ENCODE peak calls at places on chromosomes 12 and 14, in four cellular contexts. P is natural killer cell, Q is Caco-2, Z is fibroblast of pulmonary artery. M is an unnamed sample.
A peak's percentile ranks its signal among the peaks of the same experiment; 100 is the strongest.

GRCh38 chr12:6167327-6168280 is 32.6 kb upstream of the CD9 start:
- DNase-seq in P (peak; percentile 60), Q (no peak), Z (peak; percentile 98), M (no peak)

GRCh38 chr12:107329569-107330324 is 236.4 kb upstream of the CRY1 start:
- DNase-seq in P (no peak), Q (no peak), Z (peak; percentile 66), M (no peak)

GRCh38 chr12:130286741-130287140 is 50.9 kb upstream of the PIWIL1 start:
- DNase-seq in P (no peak), Q (no peak), Z (no peak), M (no peak)

GRCh38 chr14:68476212-68476964 is 316.5 kb downstream of the ZFP36L1 start:
- DNase-seq in P (no peak), Q (no peak), Z (peak; percentile 95), M (no peak)

GRCh38 chr12:107929436-107929835 is 154.9 kb downstream of the ASCL4 start:
- DNase-seq in P (no peak), Q (peak; percentile 35), Z (peak; percentile 22), M (no peak)

GRCh38 chr12:80218925-80219714 is 119.8 kb downstream of the OTOGL start:
- DNase-seq in P (no peak), Q (peak; percentile 63), Z (no peak), M (no peak)

GRCh38 chr14:51396222-51396815 is 156.3 kb downstream of the TMX1 start:
- DNase-seq in P (no peak), Q (no peak), Z (peak; percentile 94), M (no peak)

GRCh38 chr12:99234702-99235101 is 412.9 kb upstream of the GARIN6 start:
- DNase-seq in P (no peak), Q (no peak), Z (no peak), M (no peak)

GRCh38 chr12:109734219-109735000 is 20.8 kb downstream of the FAM222A start:
- DNase-seq in P (no peak), Q (no peak), Z (peak; percentile 45), M (peak; percentile 68)

DNA sequence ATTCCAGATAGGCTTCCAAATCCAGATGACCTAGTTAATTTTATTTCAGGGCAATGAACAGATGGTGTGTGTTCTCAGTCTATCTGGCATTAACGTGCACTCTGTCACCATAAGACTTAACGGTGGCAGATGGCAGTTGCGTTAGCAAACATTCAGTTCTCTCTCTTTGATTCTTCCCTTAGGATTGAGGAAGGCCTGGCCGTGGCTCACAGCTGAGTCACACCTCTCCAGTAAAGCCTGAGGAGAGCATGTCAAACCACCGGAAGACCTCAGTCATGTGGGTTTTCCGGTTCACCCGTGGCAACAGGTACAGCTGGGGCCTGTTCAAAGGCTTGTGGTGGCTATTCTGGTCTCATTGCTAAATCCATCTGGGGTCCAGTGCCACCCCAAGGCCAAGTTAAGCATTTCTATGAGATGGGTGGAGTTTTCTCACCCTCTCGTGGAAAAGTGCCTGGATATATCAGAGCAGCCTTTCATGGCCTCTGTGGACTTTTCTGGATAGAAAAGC is 545.1 kb upstream of the ATP2B1 start:
- DNase-seq in P (peak; percentile 22), Q (peak; percentile 6), Z (peak; percentile 91), M (no peak)
- TF ChIP-seq CTCF in P (no peak), Q (no peak), Z (peak; percentile 33), M (no peak)

DNA sequence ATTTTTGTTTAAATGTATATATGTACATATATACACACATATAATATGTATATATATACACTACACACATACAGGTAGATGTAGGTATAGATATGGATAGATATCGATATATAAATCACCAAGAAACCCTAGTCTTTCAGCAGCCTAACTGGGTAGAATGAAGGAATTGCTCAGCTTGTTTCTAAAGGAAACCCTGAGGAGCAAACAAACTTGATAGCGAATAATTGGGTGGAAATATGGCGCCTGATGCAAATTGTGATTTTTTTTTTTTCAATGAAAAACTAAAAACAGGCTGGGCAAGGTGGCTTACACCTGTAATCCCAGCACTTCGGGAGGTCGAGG is 254 bp upstream of the CCDC177 start:
- DNase-seq in P (no peak), Q (no peak), Z (no peak), M (no peak)
- TF ChIP-seq CTCF in P (peak; percentile 42), Q (no peak), Z (no peak), M (peak; percentile 48)

DNA sequence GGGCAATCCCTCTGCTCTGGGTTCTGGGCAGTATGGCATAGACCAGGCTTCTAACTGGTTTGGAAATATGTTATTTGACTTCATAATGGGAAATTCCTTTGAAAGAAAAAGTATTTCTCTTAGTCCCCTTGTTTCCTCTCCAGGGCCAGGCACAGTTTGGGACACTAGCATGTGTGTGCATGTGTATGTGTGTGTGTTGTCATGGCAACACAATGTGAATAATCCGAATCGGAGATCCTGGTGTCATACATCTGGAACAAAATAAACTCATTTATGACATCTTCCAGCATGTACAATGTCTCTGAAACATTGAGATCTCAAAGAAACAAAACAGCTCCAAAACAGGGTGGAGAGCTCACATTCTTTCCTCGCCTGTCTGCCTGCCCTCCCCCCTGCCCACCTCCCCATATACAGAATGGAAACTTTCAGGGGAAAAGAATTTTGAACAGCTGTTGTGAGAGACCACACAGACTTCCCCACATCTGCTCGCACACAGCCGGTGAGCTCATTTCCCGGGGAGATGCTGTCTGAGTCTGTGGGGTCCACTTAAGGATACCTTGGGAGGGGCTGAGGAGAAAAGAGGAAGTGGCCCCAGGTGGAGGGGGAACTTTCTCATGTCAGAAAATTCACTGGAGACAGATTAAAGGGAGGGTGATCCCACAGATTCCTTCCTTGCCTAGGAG is 55.5 kb upstream of the PARP11 start:
- DNase-seq in P (no peak), Q (no peak), Z (no peak), M (peak; percentile 32)
- TF ChIP-seq CTCF in P (no peak), Q (no peak), Z (no peak), M (no peak)

GRCh38 chr12:76948895-76949294 is 70.1 kb upstream of the CSRP2 start:
- DNase-seq in P (no peak), Q (no peak), Z (no peak), M (no peak)

GRCh38 chr12:76947270-76947669 is 68.5 kb upstream of the CSRP2 start:
- DNase-seq in P (no peak), Q (no peak), Z (no peak), M (no peak)

GRCh38 chr12:76957306-76957705 is 78.5 kb upstream of the CSRP2 start:
- DNase-seq in P (no peak), Q (no peak), Z (no peak), M (no peak)

DNA sequence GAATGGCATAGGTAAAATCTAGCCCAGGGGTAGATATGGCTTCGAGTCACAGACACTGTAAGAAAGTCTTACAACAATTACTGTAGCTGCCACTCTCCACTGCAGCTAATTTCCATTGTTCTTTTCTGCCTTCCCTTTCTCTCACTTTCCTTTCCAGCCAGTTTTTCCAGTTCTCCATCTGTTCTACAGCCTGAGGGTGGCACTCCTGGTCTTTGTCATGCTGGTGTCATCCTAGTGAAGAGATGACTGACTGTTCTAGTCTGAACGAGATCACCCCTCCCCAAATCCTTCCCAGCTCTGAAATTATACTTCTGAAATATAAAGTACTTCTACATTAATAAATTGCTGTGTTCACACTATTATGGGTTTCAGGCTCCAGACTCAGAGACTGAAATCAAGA is 74.2 kb upstream of the CSRP2 start:
- DNase-seq in P (no peak), Q (peak; percentile 40), Z (no peak), M (no peak)
- TF ChIP-seq CTCF in P (no peak), Q (peak; percentile 33), Z (no peak), M (no peak)

GRCh38 chr14:100072783-100073346 is 7.6 kb downstream of the EVL start:
- DNase-seq in P (peak; percentile 46), Q (peak; percentile 19), Z (no peak), M (no peak)
- TF ChIP-seq CTCF in P (peak; percentile 55), Q (peak; percentile 18), Z (no peak), M (no peak)